ENCODE peak calls at places on chromosome 15, in nine cellular contexts. One of them, this sample, is unnamed.

GRCh38 chr15:45179221-45179985 is 8.4 kb downstream of the SHF start:
- DNase-seq in spleen: peak; percentile 78
- DNase-seq in small intestine: peak; percentile 78
- DNase-seq in CD4-positive, alpha-beta memory T cell: peak; percentile 50
- DNase-seq in psoas muscle: no peak
- DNase-seq in esophagus squamous epithelium: no peak
- DNase-seq in CD8-positive, alpha-beta memory T cell: peak; percentile 73
- DNase-seq in CD4-positive, CD25-positive, alpha-beta regulatory T cell: peak; percentile 47
- DNase-seq in NT2/D1: no peak
- DNase-seq in this sample: peak; percentile 74

GRCh38 chr15:74231475-74231874 is 4.7 kb upstream of the CCDC33 start:
- DNase-seq in spleen: no peak
- DNase-seq in small intestine: peak; percentile 65
- DNase-seq in CD4-positive, alpha-beta memory T cell: no peak
- DNase-seq in psoas muscle: no peak
- DNase-seq in esophagus squamous epithelium: no peak
- DNase-seq in CD8-positive, alpha-beta memory T cell: no peak
- DNase-seq in CD4-positive, CD25-positive, alpha-beta regulatory T cell: no peak
- DNase-seq in NT2/D1: no peak
- DNase-seq in this sample: no peak

GRCh38 chr15:90001683-90002427 is 731 bp downstream of the ZNF710 start:
- DNase-seq in spleen: peak; percentile 92
- DNase-seq in small intestine: peak; percentile 65
- DNase-seq in CD4-positive, alpha-beta memory T cell: peak; percentile 76
- DNase-seq in psoas muscle: peak; percentile 76
- DNase-seq in esophagus squamous epithelium: no peak
- DNase-seq in CD8-positive, alpha-beta memory T cell: peak; percentile 74
- DNase-seq in CD4-positive, CD25-positive, alpha-beta regulatory T cell: peak; percentile 73
- DNase-seq in NT2/D1: peak; percentile 54
- DNase-seq in this sample: peak; percentile 78

GRCh38 chr15:86139828-86140227 is 60.2 kb downstream of the AGBL1 start:
- DNase-seq in spleen: no peak
- DNase-seq in small intestine: no peak
- DNase-seq in CD4-positive, alpha-beta memory T cell: no peak
- DNase-seq in psoas muscle: no peak
- DNase-seq in esophagus squamous epithelium: no peak
- DNase-seq in CD8-positive, alpha-beta memory T cell: no peak
- DNase-seq in CD4-positive, CD25-positive, alpha-beta regulatory T cell: no peak
- DNase-seq in NT2/D1: peak; percentile 30
- DNase-seq in this sample: no peak

GRCh38 chr15:65033659-65034269 is 4.3 kb upstream of the MTFMT start:
- DNase-seq in spleen: no peak
- DNase-seq in small intestine: peak; percentile 87
- DNase-seq in CD4-positive, alpha-beta memory T cell: peak; percentile 40
- DNase-seq in psoas muscle: no peak
- DNase-seq in esophagus squamous epithelium: no peak
- DNase-seq in CD8-positive, alpha-beta memory T cell: no peak
- DNase-seq in CD4-positive, CD25-positive, alpha-beta regulatory T cell: peak; percentile 66
- DNase-seq in NT2/D1: no peak
- DNase-seq in this sample: peak; percentile 53

GRCh38 chr15:95304116-95304873 is 1026.2 kb upstream of the NR2F2 start:
- DNase-seq in spleen: no peak
- DNase-seq in small intestine: no peak
- DNase-seq in CD4-positive, alpha-beta memory T cell: no peak
- DNase-seq in psoas muscle: no peak
- DNase-seq in esophagus squamous epithelium: no peak
- DNase-seq in CD8-positive, alpha-beta memory T cell: no peak
- DNase-seq in CD4-positive, CD25-positive, alpha-beta regulatory T cell: no peak
- DNase-seq in NT2/D1: no peak
- DNase-seq in this sample: no peak

GRCh38 chr15:91634163-91634562 is 219.3 kb upstream of the SLCO3A1 start:
- DNase-seq in spleen: no peak
- DNase-seq in small intestine: peak; percentile 30
- DNase-seq in CD4-positive, alpha-beta memory T cell: no peak
- DNase-seq in psoas muscle: no peak
- DNase-seq in esophagus squamous epithelium: no peak
- DNase-seq in CD8-positive, alpha-beta memory T cell: no peak
- DNase-seq in CD4-positive, CD25-positive, alpha-beta regulatory T cell: no peak
- DNase-seq in NT2/D1: no peak
- DNase-seq in this sample: no peak

GRCh38 chr15:89320200-89320599 is 14.4 kb downstream of the POLG start:
- DNase-seq in spleen: no peak
- DNase-seq in small intestine: no peak
- DNase-seq in CD4-positive, alpha-beta memory T cell: no peak
- DNase-seq in psoas muscle: no peak
- DNase-seq in esophagus squamous epithelium: no peak
- DNase-seq in CD8-positive, alpha-beta memory T cell: no peak
- DNase-seq in CD4-positive, CD25-positive, alpha-beta regulatory T cell: no peak
- DNase-seq in NT2/D1: no peak
- DNase-seq in this sample: no peak

GRCh38 chr15:69664572-69665326 is 212.1 kb downstream of the RPLP1 start:
- DNase-seq in spleen: no peak
- DNase-seq in small intestine: no peak
- DNase-seq in CD4-positive, alpha-beta memory T cell: no peak
- DNase-seq in psoas muscle: no peak
- DNase-seq in esophagus squamous epithelium: no peak
- DNase-seq in CD8-positive, alpha-beta memory T cell: no peak
- DNase-seq in CD4-positive, CD25-positive, alpha-beta regulatory T cell: no peak
- DNase-seq in NT2/D1: no peak
- DNase-seq in this sample: no peak

GRCh38 chr15:77440378-77440999 is 19.8 kb downstream of the HMG20A start:
- DNase-seq in spleen: no peak
- DNase-seq in small intestine: no peak
- DNase-seq in CD4-positive, alpha-beta memory T cell: no peak
- DNase-seq in psoas muscle: no peak
- DNase-seq in esophagus squamous epithelium: no peak
- DNase-seq in CD8-positive, alpha-beta memory T cell: no peak
- DNase-seq in CD4-positive, CD25-positive, alpha-beta regulatory T cell: no peak
- DNase-seq in NT2/D1: no peak
- DNase-seq in this sample: no peak

GRCh38 chr15:26716069-26716468 is 56.8 kb downstream of the GABRB3 start:
- DNase-seq in spleen: no peak
- DNase-seq in small intestine: no peak
- DNase-seq in CD4-positive, alpha-beta memory T cell: no peak
- DNase-seq in psoas muscle: no peak
- DNase-seq in esophagus squamous epithelium: no peak
- DNase-seq in CD8-positive, alpha-beta memory T cell: no peak
- DNase-seq in CD4-positive, CD25-positive, alpha-beta regulatory T cell: no peak
- DNase-seq in NT2/D1: no peak
- DNase-seq in this sample: no peak
- H3K9me3 ChIP-seq in spleen: no peaks in the 10 kb centered on the region
- H3K9me3 ChIP-seq in small intestine: peaks cover 8% of the 10 kb centered on the region
- H3K9me3 ChIP-seq in CD4-positive, alpha-beta memory T cell: no peaks in the 10 kb centered on the region
- H3K9me3 ChIP-seq in psoas muscle: no peaks in the 10 kb centered on the region
- H3K9me3 ChIP-seq in esophagus squamous epithelium: peaks cover 7% of the 10 kb centered on the region
- H3K9me3 ChIP-seq in CD8-positive, alpha-beta memory T cell: no peaks in the 10 kb centered on the region
- H3K9me3 ChIP-seq in CD4-positive, CD25-positive, alpha-beta regulatory T cell: no peaks in the 10 kb centered on the region
- H3K9me3 ChIP-seq in NT2/D1: peaks cover 11% of the 10 kb centered on the region
- H3K9me3 ChIP-seq in this sample: no peaks in the 10 kb centered on the region

GRCh38 chr15:30923429-30923828 is 19.7 kb downstream of the FAN1 start:
- DNase-seq in spleen: no peak
- DNase-seq in small intestine: no peak
- DNase-seq in CD4-positive, alpha-beta memory T cell: no peak
- DNase-seq in psoas muscle: peak; percentile 21
- DNase-seq in esophagus squamous epithelium: no peak
- DNase-seq in CD8-positive, alpha-beta memory T cell: no peak
- DNase-seq in CD4-positive, CD25-positive, alpha-beta regulatory T cell: no peak
- DNase-seq in NT2/D1: no peak
- DNase-seq in this sample: no peak
- H3K36me3 ChIP-seq in spleen: peaks cover 100% of the 10 kb centered on the region
- H3K36me3 ChIP-seq in small intestine: peaks cover 14% of the 10 kb centered on the region
- H3K36me3 ChIP-seq in CD4-positive, alpha-beta memory T cell: peaks cover 50% of the 10 kb centered on the region
- H3K36me3 ChIP-seq in psoas muscle: peaks cover 5% of the 10 kb centered on the region
- H3K36me3 ChIP-seq in esophagus squamous epithelium: peaks cover 34% of the 10 kb centered on the region
- H3K36me3 ChIP-seq in CD8-positive, alpha-beta memory T cell: peaks cover 41% of the 10 kb centered on the region
- H3K36me3 ChIP-seq in CD4-positive, CD25-positive, alpha-beta regulatory T cell: peaks cover 70% of the 10 kb centered on the region
- H3K36me3 ChIP-seq in NT2/D1: peaks cover 72% of the 10 kb centered on the region
- H3K36me3 ChIP-seq in this sample: peaks cover 12% of the 10 kb centered on the region

GRCh38 chr15:82646250-82647044 is 716 bp downstream of the CPEB1 start:
- DNase-seq in spleen: no peak
- DNase-seq in small intestine: no peak
- DNase-seq in CD4-positive, alpha-beta memory T cell: no peak
- DNase-seq in psoas muscle: peak; percentile 34
- DNase-seq in esophagus squamous epithelium: no peak
- DNase-seq in CD8-positive, alpha-beta memory T cell: no peak
- DNase-seq in CD4-positive, CD25-positive, alpha-beta regulatory T cell: no peak
- DNase-seq in NT2/D1: no peak
- DNase-seq in this sample: no peak

GRCh38 chr15:82642656-82643055 is 4.5 kb downstream of the CPEB1 start:
- DNase-seq in spleen: no peak
- DNase-seq in small intestine: no peak
- DNase-seq in CD4-positive, alpha-beta memory T cell: no peak
- DNase-seq in psoas muscle: no peak
- DNase-seq in esophagus squamous epithelium: no peak
- DNase-seq in CD8-positive, alpha-beta memory T cell: no peak
- DNase-seq in CD4-positive, CD25-positive, alpha-beta regulatory T cell: no peak
- DNase-seq in NT2/D1: no peak
- DNase-seq in this sample: no peak

GRCh38 chr15:82640672-82641071 is 6.5 kb downstream of the CPEB1 start:
- DNase-seq in spleen: no peak
- DNase-seq in small intestine: no peak
- DNase-seq in CD4-positive, alpha-beta memory T cell: no peak
- DNase-seq in psoas muscle: no peak
- DNase-seq in esophagus squamous epithelium: no peak
- DNase-seq in CD8-positive, alpha-beta memory T cell: no peak
- DNase-seq in CD4-positive, CD25-positive, alpha-beta regulatory T cell: no peak
- DNase-seq in NT2/D1: no peak
- DNase-seq in this sample: no peak

GRCh38 chr15:82643992-82644391 is 3.2 kb downstream of the CPEB1 start:
- DNase-seq in spleen: no peak
- DNase-seq in small intestine: no peak
- DNase-seq in CD4-positive, alpha-beta memory T cell: no peak
- DNase-seq in psoas muscle: no peak
- DNase-seq in esophagus squamous epithelium: no peak
- DNase-seq in CD8-positive, alpha-beta memory T cell: no peak
- DNase-seq in CD4-positive, CD25-positive, alpha-beta regulatory T cell: no peak
- DNase-seq in NT2/D1: no peak
- DNase-seq in this sample: no peak

GRCh38 chr15:82641129-82641798 is 5.9 kb downstream of the CPEB1 start:
- DNase-seq in spleen: no peak
- DNase-seq in small intestine: no peak
- DNase-seq in CD4-positive, alpha-beta memory T cell: no peak
- DNase-seq in psoas muscle: no peak
- DNase-seq in esophagus squamous epithelium: no peak
- DNase-seq in CD8-positive, alpha-beta memory T cell: no peak
- DNase-seq in CD4-positive, CD25-positive, alpha-beta regulatory T cell: no peak
- DNase-seq in NT2/D1: no peak
- DNase-seq in this sample: no peak
- H3K4me3 ChIP-seq in spleen: no peak overlapping the region
- H3K4me3 ChIP-seq in small intestine: no peak overlapping the region
- H3K4me3 ChIP-seq in CD4-positive, alpha-beta memory T cell: no peak overlapping the region
- H3K4me3 ChIP-seq in psoas muscle: no peak overlapping the region
- H3K4me3 ChIP-seq in esophagus squamous epithelium: no peak overlapping the region
- H3K4me3 ChIP-seq in CD8-positive, alpha-beta memory T cell: no peak overlapping the region
- H3K4me3 ChIP-seq in CD4-positive, CD25-positive, alpha-beta regulatory T cell: no peak overlapping the region
- H3K4me3 ChIP-seq in NT2/D1: no peak overlapping the region
- H3K4me3 ChIP-seq in this sample: no peak overlapping the region

GRCh38 chr15:49558924-49559323 is 61.7 kb downstream of the FAM227B start:
- DNase-seq in spleen: no peak
- DNase-seq in small intestine: no peak
- DNase-seq in CD4-positive, alpha-beta memory T cell: no peak
- DNase-seq in psoas muscle: no peak
- DNase-seq in esophagus squamous epithelium: no peak
- DNase-seq in CD8-positive, alpha-beta memory T cell: no peak
- DNase-seq in CD4-positive, CD25-positive, alpha-beta regulatory T cell: no peak
- DNase-seq in NT2/D1: no peak
- DNase-seq in this sample: no peak

GRCh38 chr15:49556437-49556836 is 64.2 kb downstream of the FAM227B start:
- DNase-seq in spleen: no peak
- DNase-seq in small intestine: no peak
- DNase-seq in CD4-positive, alpha-beta memory T cell: no peak
- DNase-seq in psoas muscle: no peak
- DNase-seq in esophagus squamous epithelium: no peak
- DNase-seq in CD8-positive, alpha-beta memory T cell: no peak
- DNase-seq in CD4-positive, CD25-positive, alpha-beta regulatory T cell: no peak
- DNase-seq in NT2/D1: no peak
- DNase-seq in this sample: no peak

DNA sequence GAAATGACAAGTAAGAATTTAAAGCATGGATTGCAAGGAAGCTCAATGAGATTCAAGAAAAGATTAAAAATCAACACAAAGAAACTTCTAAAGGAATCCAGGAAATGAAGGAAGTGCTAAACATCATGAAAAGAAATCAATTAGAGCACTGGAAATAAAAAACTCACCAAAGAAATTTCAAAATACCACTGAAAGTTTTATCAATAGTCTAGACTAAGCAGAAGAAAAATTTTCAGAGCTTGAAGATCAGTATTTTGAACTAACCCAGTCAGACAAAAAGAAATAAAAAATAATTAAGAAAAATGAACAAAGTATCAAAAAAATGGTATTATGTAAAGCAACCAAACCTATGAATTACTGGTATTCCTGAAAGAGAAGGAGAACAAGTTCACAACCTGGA is 60.6 kb downstream of the FAM227B start:
- DNase-seq in spleen: no peak
- DNase-seq in small intestine: no peak
- DNase-seq in CD4-positive, alpha-beta memory T cell: no peak
- DNase-seq in psoas muscle: no peak
- DNase-seq in esophagus squamous epithelium: no peak
- DNase-seq in CD8-positive, alpha-beta memory T cell: no peak
- DNase-seq in CD4-positive, CD25-positive, alpha-beta regulatory T cell: no peak
- DNase-seq in NT2/D1: no peak
- DNase-seq in this sample: no peak
- H3K9me3 ChIP-seq in spleen: peaks cover 40% of the 10 kb centered on the region
- H3K9me3 ChIP-seq in small intestine: no peaks in the 10 kb centered on the region
- H3K9me3 ChIP-seq in CD4-positive, alpha-beta memory T cell: no peaks in the 10 kb centered on the region
- H3K9me3 ChIP-seq in psoas muscle: peaks cover 33% of the 10 kb centered on the region
- H3K9me3 ChIP-seq in esophagus squamous epithelium: peaks cover 46% of the 10 kb centered on the region
- H3K9me3 ChIP-seq in CD8-positive, alpha-beta memory T cell: no peaks in the 10 kb centered on the region
- H3K9me3 ChIP-seq in CD4-positive, CD25-positive, alpha-beta regulatory T cell: peaks cover 11% of the 10 kb centered on the region
- H3K9me3 ChIP-seq in NT2/D1: no peaks in the 10 kb centered on the region
- H3K9me3 ChIP-seq in this sample: no peaks in the 10 kb centered on the region

GRCh38 chr15:39966521-39966920 is 32.6 kb downstream of the EIF2AK4 start:
- DNase-seq in spleen: no peak
- DNase-seq in small intestine: no peak
- DNase-seq in CD4-positive, alpha-beta memory T cell: no peak
- DNase-seq in psoas muscle: no peak
- DNase-seq in esophagus squamous epithelium: no peak
- DNase-seq in CD8-positive, alpha-beta memory T cell: no peak
- DNase-seq in CD4-positive, CD25-positive, alpha-beta regulatory T cell: peak; percentile 39
- DNase-seq in NT2/D1: no peak
- DNase-seq in this sample: no peak
- H3K36me3 ChIP-seq in spleen: peaks cover 80% of the 10 kb centered on the region
- H3K36me3 ChIP-seq in small intestine: no peaks in the 10 kb centered on the region
- H3K36me3 ChIP-seq in CD4-positive, alpha-beta memory T cell: peaks cover 7% of the 10 kb centered on the region
- H3K36me3 ChIP-seq in psoas muscle: peaks cover 5% of the 10 kb centered on the region
- H3K36me3 ChIP-seq in esophagus squamous epithelium: peaks cover 5% of the 10 kb centered on the region
- H3K36me3 ChIP-seq in CD8-positive, alpha-beta memory T cell: peaks cover 13% of the 10 kb centered on the region
- H3K36me3 ChIP-seq in CD4-positive, CD25-positive, alpha-beta regulatory T cell: peaks cover 16% of the 10 kb centered on the region
- H3K36me3 ChIP-seq in NT2/D1: peaks cover 54% of the 10 kb centered on the region
- H3K36me3 ChIP-seq in this sample: no peaks in the 10 kb centered on the region

This sample was measured in colonic mucosa.